ENCODE peak calls at places on chromosome 19, in four cellular contexts. O is K562, Z is GM12878, X is HepG2. C is an unnamed sample.

GRCh38 chr19:55519461-55520311 is 17.2 kb downstream of the SBK2 start:
- DNase-seq in Z (no peak), O (peak; percentile 41), X (peak; percentile 11), C (no peak)

GRCh38 chr19:1953441-1954094 is 12.6 kb downstream of the CSNK1G2 start:
- DNase-seq in Z (no peak), O (no peak), X (no peak), C (no peak)

GRCh38 chr19:11349171-11349570 is 2.9 kb downstream of the CCDC159 start:
- DNase-seq in O (no peak), Z (no peak), X (no peak), C (no peak)

GRCh38 chr19:46901701-46902401 is 41.1 kb downstream of the ARHGAP35 start:
- DNase-seq in Z (no peak), O (no peak), X (no peak), C (no peak)

GRCh38 chr19:45506246-45506990 is 861 bp upstream of the VASP start:
- DNase-seq in Z (peak; percentile 64), O (peak; percentile 98), X (peak; percentile 85), C (peak; percentile 89)

GRCh38 chr19:41133260-41133659 is 19.0 kb downstream of the CYP2F1 start:
- DNase-seq in X (no peak), Z (no peak), O (no peak), C (no peak)

GRCh38 chr19:50979758-50980157 is 4.0 kb downstream of the KLK7 start:
- DNase-seq in X (no peak), O (no peak), Z (no peak), C (no peak)

GRCh38 chr19:45423033-45423588 is 606 bp downstream of the ERCC1 start:
- DNase-seq in O (no peak), Z (no peak), X (no peak), C (no peak)

GRCh38 chr19:2391118-2391725 is 31.2 kb downstream of the TMPRSS9 start:
- DNase-seq in Z (peak; percentile 21), O (peak; percentile 71), X (peak; percentile 72), C (peak; percentile 59)

GRCh38 chr19:38898788-38899446 is 501 bp downstream of the SIRT2 start:
- DNase-seq in O (no peak), Z (no peak), X (no peak), C (no peak)

GRCh38 chr19:11452814-11453335 is 17.4 kb downstream of the PRKCSH start:
- DNase-seq in O (no peak), X (no peak), Z (no peak), C (no peak)

DNA sequence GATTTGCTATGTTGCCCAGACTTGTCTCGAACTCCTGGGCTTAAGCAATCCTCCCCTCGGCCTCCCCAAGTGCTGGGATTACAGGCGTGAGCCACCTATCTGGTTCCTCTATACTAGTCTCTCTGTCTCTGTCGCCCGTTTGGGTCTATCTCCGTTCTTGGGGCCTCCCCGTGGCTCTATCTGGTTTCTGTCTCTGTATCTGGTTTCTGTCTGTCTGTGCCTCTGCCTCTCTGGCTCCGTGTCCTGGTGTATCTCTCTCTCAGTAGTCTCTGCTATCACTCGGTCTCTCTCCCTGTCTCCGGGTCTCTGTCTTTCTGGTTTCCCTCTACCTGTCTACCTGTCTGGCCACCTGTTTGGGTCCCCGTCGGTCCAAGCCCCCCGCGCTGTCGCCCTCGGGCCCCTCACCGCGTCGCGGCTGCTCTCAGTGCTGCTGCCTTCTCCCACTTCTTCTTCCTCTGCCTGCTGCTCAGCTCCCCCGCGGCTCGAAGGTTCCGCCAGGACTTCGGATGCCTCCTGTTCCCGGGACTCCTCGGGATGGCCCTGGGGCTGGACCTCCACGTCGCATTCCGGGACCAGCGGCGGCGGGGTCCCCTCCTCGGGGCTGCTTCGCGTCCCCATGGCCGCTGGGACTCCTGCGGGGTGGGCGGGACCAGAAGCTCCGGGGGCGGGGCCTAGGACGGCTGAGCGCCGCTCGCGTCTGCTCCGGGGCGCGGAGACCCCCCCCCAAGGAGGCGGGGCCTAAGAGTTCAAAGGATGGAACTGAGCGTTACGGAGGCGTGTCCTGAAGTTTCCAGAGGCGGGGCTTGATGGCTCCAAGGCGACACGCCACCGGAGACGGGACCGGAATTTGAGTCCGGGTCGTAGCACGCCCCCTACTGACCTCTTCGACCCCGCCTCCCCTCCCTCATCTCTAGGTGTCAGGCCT is 783 bp downstream of the PHLDB3 start:
- DNase-seq in Z (peak; percentile 78), X (peak; percentile 90), O (peak; percentile 97), C (peak; percentile 98)
- TF ChIP-seq FOXK2 in Z (no peak), X (no peak), O (no peak), C (no peak)

GRCh38 chr19:6414033-6414643 is 10.5 kb downstream of the KHSRP start:
- DNase-seq in X (no peak), Z (no peak), O (peak; percentile 26), C (no peak)
- TF ChIP-seq TARDBP in X (no peak), Z (no peak), O (no peak), C (no peak)

GRCh38 chr19:17214531-17215124 is 529 bp upstream of the USE1 start:
- DNase-seq in X (no peak), O (no peak), Z (no peak), C (no peak)

GRCh38 chr19:17216058-17216670 is 1.0 kb downstream of the USE1 start:
- DNase-seq in X (no peak), Z (no peak), O (no peak), C (no peak)

GRCh38 chr19:17213334-17213733 is 1.8 kb upstream of the USE1 start:
- DNase-seq in X (no peak), Z (no peak), O (no peak), C (no peak)

GRCh38 chr19:17211547-17212446 is 3.4 kb upstream of the USE1 start:
- DNase-seq in O (no peak), Z (no peak), X (no peak), C (no peak)

DNA sequence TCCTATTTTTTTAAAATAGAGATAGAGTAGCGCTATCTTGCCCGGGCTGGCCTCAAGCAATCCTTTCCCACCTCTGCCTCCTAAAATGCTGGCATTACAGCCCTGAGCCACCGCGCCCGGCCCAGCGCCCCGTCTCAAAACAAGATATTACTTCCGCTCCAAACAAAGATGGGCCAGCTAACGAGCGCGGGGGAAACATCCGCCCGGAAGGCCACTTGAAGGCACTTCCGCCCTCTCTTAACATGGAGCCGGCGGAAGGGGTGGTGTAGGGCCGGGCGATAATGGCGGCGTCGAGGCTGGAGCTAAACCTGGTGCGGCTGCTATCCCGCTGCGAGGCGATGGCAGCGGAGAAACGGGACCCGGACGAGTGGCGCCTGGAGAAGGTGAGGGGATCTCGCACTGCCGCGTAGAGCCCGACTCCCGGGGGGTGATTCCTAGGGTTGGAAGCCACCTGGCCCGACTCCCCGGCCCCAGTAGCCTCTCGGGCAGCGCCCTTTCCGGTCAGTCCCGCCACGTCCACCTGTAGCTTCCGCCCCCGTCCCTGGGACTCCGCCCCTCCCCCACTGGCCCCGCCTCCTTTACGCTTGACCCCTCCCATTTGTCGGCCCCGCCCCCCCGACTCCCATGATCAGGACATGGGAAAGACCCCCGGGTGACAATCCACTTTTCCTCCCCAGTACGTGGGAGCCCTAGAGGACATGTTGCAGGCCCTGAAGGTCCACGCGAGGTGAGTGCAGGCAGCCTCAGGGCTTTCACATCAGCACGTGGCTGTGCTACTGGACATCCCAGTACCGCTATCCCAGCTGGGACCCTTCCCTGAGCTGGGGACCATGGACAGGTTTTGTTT is at the start of gene USE1:
- DNase-seq in X (peak; percentile 86), O (peak; percentile 96), Z (peak; percentile 63), C (peak; percentile 87)
- TF ChIP-seq FOXK2 in X (no peak), O (peak; percentile 93), Z (peak; percentile 81), C (no peak)

GRCh38 chr19:7618771-7619510 is 10.4 kb downstream of the XAB2 start:
- DNase-seq in Z (no peak), O (no peak), X (no peak), C (no peak)

GRCh38 chr19:7618366-7618765 is 11.0 kb downstream of the XAB2 start:
- DNase-seq in X (peak; percentile 33), O (peak; percentile 48), Z (no peak), C (no peak)

GRCh38 chr19:7617172-7617571 is 12.2 kb downstream of the XAB2 start:
- DNase-seq in O (no peak), X (no peak), Z (no peak), C (no peak)

GRCh38 chr19:7619671-7620441 is 9.5 kb downstream of the XAB2 start:
- DNase-seq in O (no peak), Z (no peak), X (no peak), C (no peak)

GRCh38 chr19:7617735-7618134 is 11.6 kb downstream of the XAB2 start:
- DNase-seq in Z (no peak), X (no peak), O (no peak), C (no peak)
- TF ChIP-seq TARDBP in Z (no peak), X (no peak), O (no peak), C (no peak)

GRCh38 chr19:13962738-13963602 is 10.7 kb downstream of the DCAF15 start:
- DNase-seq in X (no peak), Z (no peak), O (no peak), C (no peak)
- TF ChIP-seq FOXK2 in X (no peak), Z (no peak), O (no peak), C (no peak)

DNA sequence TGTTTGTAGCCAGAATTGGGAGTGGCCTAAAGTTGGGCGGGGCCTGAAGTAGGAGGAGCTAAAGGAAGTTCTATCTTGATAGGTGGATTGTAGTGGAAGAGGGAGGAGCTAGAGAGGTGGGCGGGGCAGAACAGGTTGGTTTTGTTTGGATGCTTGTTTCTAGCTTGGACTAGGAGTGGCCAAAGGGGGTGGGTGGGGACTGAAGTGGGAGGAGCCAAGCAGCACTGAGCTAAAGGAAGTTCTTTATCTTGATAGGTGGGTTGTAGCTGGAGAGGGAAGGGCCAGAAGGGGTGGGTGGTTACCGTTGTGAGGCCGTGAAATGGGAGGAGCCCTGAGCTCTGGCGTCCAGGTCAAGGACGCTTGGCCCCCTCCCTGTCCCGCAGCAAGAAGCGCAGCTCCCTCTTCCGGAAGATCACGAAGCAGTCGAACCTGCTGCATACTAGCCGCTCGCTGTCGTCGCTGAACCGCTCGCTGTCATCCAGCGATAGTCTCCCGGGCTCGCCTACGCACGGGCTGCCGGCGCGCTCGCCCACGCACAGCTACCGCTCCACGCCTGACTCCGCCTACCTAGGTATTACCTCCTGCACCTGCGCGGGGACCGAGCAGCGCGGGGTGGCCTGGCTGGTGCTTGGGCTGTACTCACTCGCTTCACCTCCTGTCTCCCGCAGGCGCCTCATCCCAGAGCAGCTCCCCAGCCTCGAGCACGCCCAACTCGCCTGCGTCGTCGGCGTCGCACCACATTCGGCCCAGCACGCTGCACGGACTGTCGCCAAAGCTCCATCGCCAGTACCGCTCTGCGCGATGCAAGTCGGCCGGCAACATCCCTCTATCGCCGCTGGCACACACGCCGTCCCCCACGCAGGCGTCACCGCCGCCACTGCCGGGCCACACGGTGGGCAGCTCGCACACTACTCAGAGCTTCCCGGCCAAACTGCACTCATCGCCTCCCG is 8.0 kb downstream of the DNASE2 start:
- DNase-seq in O (peak; percentile 84), Z (no peak), X (peak; percentile 17), C (peak; percentile 66)
- TF ChIP-seq TARDBP in O (no peak), Z (no peak), X (no peak), C (no peak)

GRCh38 chr19:3857449-3858003 is 11.3 kb downstream of the ZFR2 start:
- DNase-seq in O (no peak), X (no peak), Z (no peak), C (no peak)
- TF ChIP-seq FOXK2 in O (no peak), X (no peak), Z (no peak), C (no peak)

GRCh38 chr19:33438016-33438671 is 64.6 kb downstream of the CEBPG start:
- DNase-seq in Z (no peak), X (no peak), O (no peak), C (no peak)
- TF ChIP-seq TARDBP in Z (no peak), X (no peak), O (no peak), C (no peak)

DNA sequence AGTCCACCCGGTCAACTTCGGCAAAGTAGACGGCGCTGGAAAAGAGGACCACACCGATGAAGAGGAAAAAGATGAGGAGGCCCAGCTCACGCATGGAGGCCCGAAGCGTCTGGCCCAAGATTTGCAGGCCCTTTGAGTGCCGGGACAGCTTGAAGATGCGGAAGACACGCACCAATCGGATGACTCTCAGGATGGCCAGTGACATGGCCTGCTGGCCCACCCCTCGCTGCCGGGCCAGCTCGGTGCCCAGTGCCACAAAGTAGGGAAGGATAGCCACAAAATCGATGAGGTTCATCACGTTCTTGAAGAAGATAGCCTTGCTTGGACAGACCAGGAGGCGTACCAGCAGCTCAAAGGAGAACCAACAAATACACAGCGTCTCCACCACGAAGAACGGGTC is 2.1 kb downstream of the KCNA7 start:
- DNase-seq in O (no peak), X (no peak), Z (no peak), C (no peak)
- TF ChIP-seq FOXK2 in O (no peak), X (no peak), Z (no peak), C (no peak)

C was measured in HEK293T.